ENCODE peak calls at places on chromosomes 7 and 10, in nine cellular contexts. P, J, N, K, A, T, D, Q and G are unnamed samples.

GRCh38 chr7:47601119-47601880 is 19.4 kb upstream of the TNS3 start:
- DNase-seq in P (peak), J (no peak), N (no peak), K (no peak), A (peak), T (peak), D (no peak), Q (no peak), G (no peak)

GRCh38 chr10:121245799-121246198 is 352.4 kb downstream of the FGFR2 start:
- DNase-seq in P (no peak), J (no peak), N (no peak), K (no peak), A (no peak), T (no peak), D (no peak), Q (no peak), G (no peak)

GRCh38 chr10:125231116-125231812 is 70.9 kb upstream of the CTBP2 start:
- DNase-seq in P (peak), J (no peak), N (no peak), K (peak), A (no peak), T (peak), D (no peak), Q (no peak), G (peak)

GRCh38 chr7:37665352-37666022 is 18.1 kb upstream of the GPR141 start:
- DNase-seq in P (no peak), J (no peak), N (no peak), K (no peak), A (no peak), T (no peak), D (no peak), Q (no peak), G (no peak)

GRCh38 chr7:78018541-78019456 is 220.2 kb downstream of the PHTF2 start:
- DNase-seq in P (peak), J (peak), N (no peak), K (peak), A (peak), T (peak), D (peak), Q (no peak), G (peak)

GRCh38 chr7:5699467-5699866 is 82.0 kb downstream of the RNF216 start:
- DNase-seq in P (no peak), J (no peak), N (no peak), K (no peak), A (no peak), T (no peak), D (no peak), Q (no peak), G (no peak)

GRCh38 chr10:3426190-3426845 is 253.7 kb upstream of the PITRM1 start:
- DNase-seq in P (peak), J (no peak), N (no peak), K (no peak), A (no peak), T (peak), D (no peak), Q (no peak), G (peak)

GRCh38 chr10:125995726-125996304 is 99.5 kb downstream of the FANK1 start:
- DNase-seq in P (no peak), J (no peak), N (no peak), K (no peak), A (no peak), T (no peak), D (no peak), Q (no peak), G (no peak)

GRCh38 chr10:22750131-22750530 is 35.8 kb upstream of the PIP4K2A start:
- DNase-seq in P (peak), J (no peak), N (no peak), K (no peak), A (no peak), T (no peak), D (no peak), Q (no peak), G (no peak)

GRCh38 chr10:125024496-125025234 is 82.7 kb downstream of the ZRANB1 start:
- DNase-seq in P (no peak), J (peak), N (no peak), K (no peak), A (no peak), T (no peak), D (no peak), Q (no peak), G (no peak)

GRCh38 chr10:103451871-103452713 is at the start of gene CALHM2:
- DNase-seq in P (peak), J (peak), N (no peak), K (peak), A (peak), T (peak), D (peak), Q (peak), G (peak)